ENCODE peak calls at places on chromosomes 12 and 14, in five cellular contexts. S is right atrium auricular region; G is CD8-positive, alpha-beta memory T cell; E is Peyer's patch; A is fibroblast of lung. R is an unnamed sample. For H3K4me1, the result is how much of the 10 kb centered on the place peaks cover.

GRCh38 chr12:1859643-1860042 is 39.3 kb downstream of the LRTM2 start:
- DNase-seq in S (no peak), G (no peak), E (no peak), A (peak), R (no peak)

GRCh38 chr14:54867011-54867410 is 35.6 kb downstream of the GCH1 start:
- DNase-seq in S (no peak), G (no peak), E (no peak), A (no peak), R (no peak)

GRCh38 chr12:12032260-12032761 is 38.4 kb upstream of the BCL2L14 start:
- DNase-seq in S (peak), G (no peak), E (no peak), A (no peak), R (no peak)

GRCh38 chr12:88868062-88868461 is 287.8 kb upstream of the KITLG start:
- DNase-seq in S (no peak), G (no peak), E (no peak), A (no peak), R (no peak)

GRCh38 chr12:57476162-57476992 is 3.3 kb downstream of the ARHGAP9 start:
- DNase-seq in S (no peak), G (peak), E (peak), A (no peak), R (no peak)

GRCh38 chr14:56273151-56273550 is 154.9 kb downstream of the PELI2 start:
- DNase-seq in S (no peak), G (no peak), E (no peak), A (peak), R (no peak)

GRCh38 chr12:28709996-28710685 is 438.9 kb upstream of the FAR2 start:
- DNase-seq in S (no peak), G (no peak), E (no peak), A (peak), R (no peak)

GRCh38 chr14:22282429-22282828 is 306.6 kb downstream of the DAD1 start:
- DNase-seq in S (no peak), G (no peak), E (no peak), A (no peak), R (no peak)

GRCh38 chr14:101328412-101329149 is 232.7 kb upstream of the DIO3 start:
- DNase-seq in S (no peak), G (no peak), E (no peak), A (no peak), R (peak)

GRCh38 chr12:117718559-117718958 is 250.2 kb downstream of the KSR2 start:
- DNase-seq in S (no peak), G (no peak), E (no peak), A (no peak), R (no peak)

GRCh38 chr12:69919565-69919964 is 94.5 kb downstream of the MYRFL start:
- DNase-seq in S (no peak), G (no peak), E (no peak), A (no peak), R (no peak)

GRCh38 chr14:61661471-61661988 is 33.8 kb upstream of the HIF1A start:
- DNase-seq in S (no peak), G (no peak), E (no peak), A (peak), R (peak)
- H3K4me1 ChIP-seq in S (under half), G (half or more), E (under half), A (under half), R (under half)

DNA sequence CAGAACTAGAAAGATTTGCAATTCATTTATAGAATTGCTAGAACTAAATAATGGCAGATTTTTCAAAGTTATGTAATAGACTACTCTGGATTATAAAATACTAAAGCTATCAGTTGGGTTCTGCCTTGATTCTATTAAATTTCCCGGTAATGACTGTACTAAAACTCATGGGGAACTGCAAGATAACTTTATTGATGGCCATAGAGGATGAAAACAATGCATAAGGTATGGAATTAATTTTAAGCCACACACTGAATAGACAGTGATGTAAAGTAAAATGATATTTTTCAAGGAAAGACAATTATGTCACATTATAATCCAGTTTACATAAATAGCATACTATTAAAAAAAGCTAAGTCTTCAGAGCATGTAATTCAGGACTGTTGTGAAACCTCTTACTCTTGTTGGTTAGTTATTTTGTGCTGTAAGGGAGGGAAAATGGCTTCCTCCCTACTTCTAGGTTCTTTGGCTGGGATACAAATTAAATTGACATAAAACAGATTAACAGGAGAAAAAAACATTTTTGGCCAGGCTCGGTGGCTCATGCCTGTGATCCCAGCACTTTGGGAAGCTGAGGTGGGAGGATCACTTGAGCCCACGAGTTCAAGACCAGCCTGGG is 134.4 kb upstream of the AMIGO2 start:
- DNase-seq in S (no peak), G (no peak), E (no peak), A (no peak), R (no peak)
- H3K27ac ChIP-seq in S (no peak), G (peak), E (peak), A (no peak), R (no peak)

DNA sequence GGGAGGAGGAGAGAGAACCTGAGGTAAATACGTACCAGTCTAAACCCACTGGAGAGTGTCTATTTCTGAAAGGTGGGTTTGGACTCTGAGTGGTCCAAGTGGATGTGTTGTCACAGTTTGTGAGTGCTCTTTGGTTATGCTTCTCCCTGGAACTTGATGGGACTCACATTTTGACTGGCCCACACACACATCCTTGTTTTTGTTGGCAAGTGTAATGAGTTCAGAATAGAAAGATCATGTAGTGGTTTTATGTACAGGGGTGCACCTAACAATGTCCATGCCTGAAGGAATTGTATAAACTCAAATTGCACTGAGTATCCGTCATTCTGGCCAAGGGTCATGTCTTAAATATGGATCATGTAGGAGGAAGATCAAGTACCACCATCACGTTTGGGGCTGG is 4.8 kb downstream of the PPFIBP1 start:
- DNase-seq in S (no peak), G (no peak), E (no peak), A (no peak), R (no peak)
- H3K4me1 ChIP-seq in S (under half), G (under half), E (under half), A (under half), R (under half)

GRCh38 chr14:96184737-96185136 is 19.9 kb upstream of the BDKRB2 start:
- DNase-seq in S (no peak), G (no peak), E (no peak), A (no peak), R (no peak)
- H3K27ac ChIP-seq in S (no peak), G (no peak), E (no peak), A (no peak), R (peak)

DNA sequence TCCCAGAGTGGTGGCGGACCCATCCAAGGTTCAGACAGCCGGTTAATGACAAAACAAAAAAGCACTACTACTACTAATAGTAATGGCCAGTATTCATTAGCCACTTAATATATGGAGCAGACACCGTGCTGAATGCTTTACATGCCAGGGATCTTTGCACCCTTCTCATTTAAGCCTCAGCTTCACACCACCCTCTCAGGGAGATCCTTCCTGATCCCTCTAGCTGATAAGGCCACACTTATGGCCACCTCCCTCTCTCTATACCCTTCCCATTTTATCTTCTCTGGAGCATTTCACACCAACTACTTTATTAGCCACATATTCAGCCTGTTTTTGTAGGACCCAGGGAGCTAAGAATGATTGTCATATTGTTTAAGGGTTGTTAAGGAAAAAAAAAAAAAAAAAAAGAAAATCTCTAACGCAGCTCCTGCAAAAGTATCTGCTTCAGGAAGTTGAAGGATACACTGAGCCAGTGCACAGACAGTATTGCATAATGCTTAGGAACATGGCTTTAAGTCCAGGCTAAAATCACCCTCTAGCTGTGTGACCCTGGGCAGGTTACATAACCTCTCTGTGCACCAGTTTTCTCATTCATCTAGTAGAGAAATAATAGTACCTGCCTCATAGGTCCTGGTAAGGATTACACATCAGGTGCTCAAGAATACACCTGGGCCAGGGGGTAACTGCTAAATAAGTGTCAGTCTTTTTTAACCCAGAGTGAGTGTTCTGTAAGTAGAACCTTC is 29.4 kb downstream of the NUAK1 start:
- DNase-seq in S (no peak), G (no peak), E (no peak), A (no peak), R (no peak)
- H3K4me1 ChIP-seq in S (under half), G (under half), E (under half), A (under half), R (half or more)